ENCODE peak calls at places on chromosomes 16 and 17, in nine cellular contexts. One of them, this sample, is unnamed.

GRCh38 chr16:24273511-24273910 is 17.4 kb downstream of the CACNG3 start:
- DNase-seq in effector memory CD4-positive, alpha-beta T cell: no peak
- DNase-seq in skeletal muscle cell: no peak
- DNase-seq in NCI-H187: no peak
- DNase-seq in MV-4-11: peak; percentile 76
- DNase-seq in heart right ventricle: no peak
- DNase-seq in putamen: no peak
- DNase-seq in activated effector memory CD4-positive, alpha-beta T cell treated with anti-CD3 and anti-CD28 coated beads, Interleukin-2, amount 50 U/mL, for 16 hours: no peak
- DNase-seq in endothelial cell: no peak
- DNase-seq in this sample: peak; percentile 10

GRCh38 chr16:85878875-85879274 is 20.1 kb upstream of the IRF8 start:
- DNase-seq in effector memory CD4-positive, alpha-beta T cell: no peak
- DNase-seq in skeletal muscle cell: peak; percentile 17
- DNase-seq in NCI-H187: no peak
- DNase-seq in MV-4-11: peak; percentile 32
- DNase-seq in heart right ventricle: no peak
- DNase-seq in putamen: no peak
- DNase-seq in activated effector memory CD4-positive, alpha-beta T cell treated with anti-CD3 and anti-CD28 coated beads, Interleukin-2, amount 50 U/mL, for 16 hours: no peak
- DNase-seq in endothelial cell: peak; percentile 24
- DNase-seq in this sample: peak; percentile 21

GRCh38 chr17:47423406-47424295 is 99.9 kb downstream of the EFCAB13 start:
- DNase-seq in effector memory CD4-positive, alpha-beta T cell: no peak
- DNase-seq in skeletal muscle cell: no peak
- DNase-seq in NCI-H187: no peak
- DNase-seq in MV-4-11: no peak
- DNase-seq in heart right ventricle: peak; percentile 14
- DNase-seq in putamen: no peak
- DNase-seq in activated effector memory CD4-positive, alpha-beta T cell treated with anti-CD3 and anti-CD28 coated beads, Interleukin-2, amount 50 U/mL, for 16 hours: no peak
- DNase-seq in endothelial cell: peak; percentile 15
- DNase-seq in this sample: peak; percentile 41

GRCh38 chr17:3761061-3761917 is 37.6 kb downstream of the HASPIN start:
- DNase-seq in effector memory CD4-positive, alpha-beta T cell: no peak
- DNase-seq in skeletal muscle cell: no peak
- DNase-seq in NCI-H187: no peak
- DNase-seq in MV-4-11: no peak
- DNase-seq in heart right ventricle: no peak
- DNase-seq in putamen: no peak
- DNase-seq in activated effector memory CD4-positive, alpha-beta T cell treated with anti-CD3 and anti-CD28 coated beads, Interleukin-2, amount 50 U/mL, for 16 hours: no peak
- DNase-seq in endothelial cell: no peak
- DNase-seq in this sample: no peak

GRCh38 chr17:77356109-77356689 is 215.4 kb downstream of the SEC14L1 start:
- DNase-seq in effector memory CD4-positive, alpha-beta T cell: no peak
- DNase-seq in skeletal muscle cell: no peak
- DNase-seq in NCI-H187: no peak
- DNase-seq in MV-4-11: no peak
- DNase-seq in heart right ventricle: no peak
- DNase-seq in putamen: no peak
- DNase-seq in activated effector memory CD4-positive, alpha-beta T cell treated with anti-CD3 and anti-CD28 coated beads, Interleukin-2, amount 50 U/mL, for 16 hours: peak; percentile 63
- DNase-seq in endothelial cell: peak; percentile 4
- DNase-seq in this sample: no peak

GRCh38 chr17:37676115-37676925 is 33.1 kb upstream of the DDX52 start:
- DNase-seq in effector memory CD4-positive, alpha-beta T cell: no peak
- DNase-seq in skeletal muscle cell: no peak
- DNase-seq in NCI-H187: no peak
- DNase-seq in MV-4-11: peak; percentile 20
- DNase-seq in heart right ventricle: no peak
- DNase-seq in putamen: no peak
- DNase-seq in activated effector memory CD4-positive, alpha-beta T cell treated with anti-CD3 and anti-CD28 coated beads, Interleukin-2, amount 50 U/mL, for 16 hours: no peak
- DNase-seq in endothelial cell: no peak
- DNase-seq in this sample: no peak

GRCh38 chr16:23423496-23424049 is 29.4 kb downstream of the COG7 start:
- DNase-seq in effector memory CD4-positive, alpha-beta T cell: no peak
- DNase-seq in skeletal muscle cell: peak; percentile 83
- DNase-seq in NCI-H187: no peak
- DNase-seq in MV-4-11: no peak
- DNase-seq in heart right ventricle: peak; percentile 29
- DNase-seq in putamen: peak; percentile 16
- DNase-seq in activated effector memory CD4-positive, alpha-beta T cell treated with anti-CD3 and anti-CD28 coated beads, Interleukin-2, amount 50 U/mL, for 16 hours: no peak
- DNase-seq in endothelial cell: no peak
- DNase-seq in this sample: peak; percentile 60

GRCh38 chr17:79116575-79117368 is 42.1 kb downstream of the ENGASE start:
- DNase-seq in effector memory CD4-positive, alpha-beta T cell: no peak
- DNase-seq in skeletal muscle cell: no peak
- DNase-seq in NCI-H187: no peak
- DNase-seq in MV-4-11: no peak
- DNase-seq in heart right ventricle: no peak
- DNase-seq in putamen: no peak
- DNase-seq in activated effector memory CD4-positive, alpha-beta T cell treated with anti-CD3 and anti-CD28 coated beads, Interleukin-2, amount 50 U/mL, for 16 hours: no peak
- DNase-seq in endothelial cell: no peak
- DNase-seq in this sample: no peak

GRCh38 chr16:82772215-82772614 is 145.4 kb downstream of the CDH13 start:
- DNase-seq in effector memory CD4-positive, alpha-beta T cell: no peak
- DNase-seq in skeletal muscle cell: no peak
- DNase-seq in NCI-H187: no peak
- DNase-seq in MV-4-11: no peak
- DNase-seq in heart right ventricle: no peak
- DNase-seq in putamen: no peak
- DNase-seq in activated effector memory CD4-positive, alpha-beta T cell treated with anti-CD3 and anti-CD28 coated beads, Interleukin-2, amount 50 U/mL, for 16 hours: no peak
- DNase-seq in endothelial cell: no peak
- DNase-seq in this sample: no peak

GRCh38 chr17:73335591-73336503 is 24.0 kb upstream of the CDC42EP4 start:
- DNase-seq in effector memory CD4-positive, alpha-beta T cell: no peak
- DNase-seq in skeletal muscle cell: no peak
- DNase-seq in NCI-H187: no peak
- DNase-seq in MV-4-11: no peak
- DNase-seq in heart right ventricle: no peak
- DNase-seq in putamen: no peak
- DNase-seq in activated effector memory CD4-positive, alpha-beta T cell treated with anti-CD3 and anti-CD28 coated beads, Interleukin-2, amount 50 U/mL, for 16 hours: no peak
- DNase-seq in endothelial cell: no peak
- DNase-seq in this sample: peak; percentile 28

GRCh38 chr16:19959736-19960135 is 75.1 kb upstream of the GPRC5B start:
- DNase-seq in effector memory CD4-positive, alpha-beta T cell: no peak
- DNase-seq in skeletal muscle cell: no peak
- DNase-seq in NCI-H187: no peak
- DNase-seq in MV-4-11: no peak
- DNase-seq in heart right ventricle: no peak
- DNase-seq in putamen: no peak
- DNase-seq in activated effector memory CD4-positive, alpha-beta T cell treated with anti-CD3 and anti-CD28 coated beads, Interleukin-2, amount 50 U/mL, for 16 hours: no peak
- DNase-seq in endothelial cell: no peak
- DNase-seq in this sample: no peak

GRCh38 chr17:64212122-64212521 is 50.9 kb downstream of the TEX2 start:
- DNase-seq in effector memory CD4-positive, alpha-beta T cell: no peak
- DNase-seq in skeletal muscle cell: peak; percentile 56
- DNase-seq in NCI-H187: no peak
- DNase-seq in MV-4-11: no peak
- DNase-seq in heart right ventricle: no peak
- DNase-seq in putamen: no peak
- DNase-seq in activated effector memory CD4-positive, alpha-beta T cell treated with anti-CD3 and anti-CD28 coated beads, Interleukin-2, amount 50 U/mL, for 16 hours: no peak
- DNase-seq in endothelial cell: no peak
- DNase-seq in this sample: no peak

GRCh38 chr17:8946476-8946875 is 19.0 kb downstream of the PIK3R5 start:
- DNase-seq in effector memory CD4-positive, alpha-beta T cell: no peak
- DNase-seq in skeletal muscle cell: no peak
- DNase-seq in NCI-H187: no peak
- DNase-seq in MV-4-11: no peak
- DNase-seq in heart right ventricle: no peak
- DNase-seq in putamen: no peak
- DNase-seq in activated effector memory CD4-positive, alpha-beta T cell treated with anti-CD3 and anti-CD28 coated beads, Interleukin-2, amount 50 U/mL, for 16 hours: no peak
- DNase-seq in endothelial cell: no peak
- DNase-seq in this sample: no peak

GRCh38 chr17:63843387-63844292 is 1.2 kb upstream of the SMARCD2 start:
- DNase-seq in effector memory CD4-positive, alpha-beta T cell: no peak
- DNase-seq in skeletal muscle cell: no peak
- DNase-seq in NCI-H187: no peak
- DNase-seq in MV-4-11: peak; percentile 93
- DNase-seq in heart right ventricle: peak; percentile 45
- DNase-seq in putamen: no peak
- DNase-seq in activated effector memory CD4-positive, alpha-beta T cell treated with anti-CD3 and anti-CD28 coated beads, Interleukin-2, amount 50 U/mL, for 16 hours: peak; percentile 39
- DNase-seq in endothelial cell: no peak
- DNase-seq in this sample: peak; percentile 57

GRCh38 chr16:86070971-86071370 is 172.0 kb downstream of the IRF8 start:
- DNase-seq in effector memory CD4-positive, alpha-beta T cell: no peak
- DNase-seq in skeletal muscle cell: no peak
- DNase-seq in NCI-H187: no peak
- DNase-seq in MV-4-11: no peak
- DNase-seq in heart right ventricle: no peak
- DNase-seq in putamen: no peak
- DNase-seq in activated effector memory CD4-positive, alpha-beta T cell treated with anti-CD3 and anti-CD28 coated beads, Interleukin-2, amount 50 U/mL, for 16 hours: no peak
- DNase-seq in endothelial cell: no peak
- DNase-seq in this sample: no peak

GRCh38 chr16:21646091-21646490 is 6.3 kb downstream of the IGSF6 start:
- DNase-seq in effector memory CD4-positive, alpha-beta T cell: no peak
- DNase-seq in skeletal muscle cell: no peak
- DNase-seq in NCI-H187: no peak
- DNase-seq in MV-4-11: no peak
- DNase-seq in heart right ventricle: no peak
- DNase-seq in putamen: no peak
- DNase-seq in activated effector memory CD4-positive, alpha-beta T cell treated with anti-CD3 and anti-CD28 coated beads, Interleukin-2, amount 50 U/mL, for 16 hours: no peak
- DNase-seq in endothelial cell: no peak
- DNase-seq in this sample: no peak

GRCh38 chr17:72386619-72387237 is 265.9 kb downstream of the SOX9 start:
- DNase-seq in effector memory CD4-positive, alpha-beta T cell: no peak
- DNase-seq in skeletal muscle cell: no peak
- DNase-seq in NCI-H187: no peak
- DNase-seq in MV-4-11: no peak
- DNase-seq in heart right ventricle: no peak
- DNase-seq in putamen: no peak
- DNase-seq in activated effector memory CD4-positive, alpha-beta T cell treated with anti-CD3 and anti-CD28 coated beads, Interleukin-2, amount 50 U/mL, for 16 hours: no peak
- DNase-seq in endothelial cell: no peak
- DNase-seq in this sample: peak; percentile 59

GRCh38 chr16:72811867-72812266 is 236.1 kb downstream of the ZFHX3 start:
- DNase-seq in effector memory CD4-positive, alpha-beta T cell: no peak
- DNase-seq in skeletal muscle cell: no peak
- DNase-seq in NCI-H187: no peak
- DNase-seq in MV-4-11: no peak
- DNase-seq in heart right ventricle: no peak
- DNase-seq in putamen: no peak
- DNase-seq in activated effector memory CD4-positive, alpha-beta T cell treated with anti-CD3 and anti-CD28 coated beads, Interleukin-2, amount 50 U/mL, for 16 hours: no peak
- DNase-seq in endothelial cell: no peak
- DNase-seq in this sample: no peak

GRCh38 chr16:49491736-49492089 is 118.1 kb downstream of the C16orf78 start:
- DNase-seq in effector memory CD4-positive, alpha-beta T cell: no peak
- DNase-seq in skeletal muscle cell: no peak
- DNase-seq in NCI-H187: no peak
- DNase-seq in MV-4-11: no peak
- DNase-seq in heart right ventricle: peak; percentile 50
- DNase-seq in putamen: no peak
- DNase-seq in activated effector memory CD4-positive, alpha-beta T cell treated with anti-CD3 and anti-CD28 coated beads, Interleukin-2, amount 50 U/mL, for 16 hours: peak; percentile 49
- DNase-seq in endothelial cell: peak; percentile 53
- DNase-seq in this sample: peak; percentile 10

GRCh38 chr17:35341465-35341992 is 31.9 kb downstream of the SLFN11 start:
- DNase-seq in effector memory CD4-positive, alpha-beta T cell: no peak
- DNase-seq in skeletal muscle cell: no peak
- DNase-seq in NCI-H187: no peak
- DNase-seq in MV-4-11: peak; percentile 93
- DNase-seq in heart right ventricle: no peak
- DNase-seq in putamen: no peak
- DNase-seq in activated effector memory CD4-positive, alpha-beta T cell treated with anti-CD3 and anti-CD28 coated beads, Interleukin-2, amount 50 U/mL, for 16 hours: no peak
- DNase-seq in endothelial cell: no peak
- DNase-seq in this sample: no peak

GRCh38 chr17:7590743-7591142 is 849 bp upstream of the SOX15 start:
- DNase-seq in effector memory CD4-positive, alpha-beta T cell: no peak
- DNase-seq in skeletal muscle cell: no peak
- DNase-seq in NCI-H187: no peak
- DNase-seq in MV-4-11: no peak
- DNase-seq in heart right ventricle: no peak
- DNase-seq in putamen: no peak
- DNase-seq in activated effector memory CD4-positive, alpha-beta T cell treated with anti-CD3 and anti-CD28 coated beads, Interleukin-2, amount 50 U/mL, for 16 hours: no peak
- DNase-seq in endothelial cell: no peak
- DNase-seq in this sample: peak; percentile 69

GRCh38 chr17:43908111-43908721 is 880 bp upstream of the MPP2 start:
- DNase-seq in effector memory CD4-positive, alpha-beta T cell: no peak
- DNase-seq in skeletal muscle cell: no peak
- DNase-seq in NCI-H187: no peak
- DNase-seq in MV-4-11: peak; percentile 16
- DNase-seq in heart right ventricle: peak; percentile 67
- DNase-seq in putamen: peak; percentile 88
- DNase-seq in activated effector memory CD4-positive, alpha-beta T cell treated with anti-CD3 and anti-CD28 coated beads, Interleukin-2, amount 50 U/mL, for 16 hours: peak; percentile 82
- DNase-seq in endothelial cell: peak; percentile 53
- DNase-seq in this sample: peak; percentile 77

This sample was measured in A549.